ENCODE peak calls at places on chromosomes 16 and 17, in seven cellular contexts. K is colonic mucosa, T is right cardiac atrium, G is A549, J is heart left ventricle, Y is AG04450, Q is RWPE1. F is an unnamed sample.
A peak's percentile ranks its signal among the peaks of the same experiment; 100 is the strongest.

GRCh38 chr17:3976675-3977171 is 12.5 kb upstream of the ATP2A3 start:
- DNase-seq in T (peak; percentile 94), Q (no peak), J (peak; percentile 94), Y (no peak), K (peak; percentile 94), G (no peak), F (no peak)

GRCh38 chr17:59779521-59779920 is 72.1 kb downstream of the VMP1 start:
- DNase-seq in T (no peak), G (no peak), Y (no peak), Q (no peak), K (no peak), J (no peak), F (no peak)

GRCh38 chr16:77790964-77791363 is 2.6 kb downstream of the VAT1L start:
- DNase-seq in K (no peak), J (no peak), T (no peak), G (no peak), Y (no peak), Q (no peak), F (no peak)

GRCh38 chr17:61260061-61260797 is 139.4 kb upstream of the TBX2 start:
- DNase-seq in K (no peak), G (no peak), Y (no peak), Q (no peak), J (peak; percentile 35), T (no peak), F (no peak)

GRCh38 chr16:7405166-7405565 is 72.5 kb downstream of the RBFOX1 start:
- DNase-seq in J (peak; percentile 81), Q (no peak), Y (no peak), K (no peak), T (peak; percentile 68), G (peak; percentile 8), F (no peak)

GRCh38 chr16:51924744-51925143 is 622.2 kb downstream of the TOX3 start:
- DNase-seq in Y (no peak), Q (no peak), G (no peak), J (no peak), T (no peak), K (no peak), F (no peak)

GRCh38 chr17:35094902-35095301 is 24.8 kb downstream of the RAD51D start:
- DNase-seq in G (peak; percentile 72), T (no peak), K (no peak), Q (peak; percentile 66), Y (peak; percentile 60), J (no peak), F (peak; percentile 76)

GRCh38 chr17:9409026-9409425 is 166.6 kb downstream of the STX8 start:
- DNase-seq in K (no peak), Q (no peak), T (no peak), Y (no peak), G (no peak), J (no peak), F (peak; percentile 26)

GRCh38 chr16:53932975-53933374 is 229.0 kb downstream of the FTO start:
- DNase-seq in Y (no peak), J (no peak), G (no peak), T (no peak), K (no peak), Q (no peak), F (no peak)

GRCh38 chr17:47999612-48000011 is 28.7 kb downstream of the CDK5RAP3 start:
- DNase-seq in K (no peak), T (no peak), Q (peak; percentile 14), J (no peak), G (peak; percentile 26), Y (no peak), F (peak; percentile 76)

GRCh38 chr17:11293480-11293879 is 52.5 kb downstream of the SHISA6 start:
- DNase-seq in Q (no peak), Y (no peak), K (no peak), J (no peak), G (no peak), T (no peak), F (no peak)

GRCh38 chr16:1441391-1441829 is 2.9 kb downstream of the CCDC154 start:
- DNase-seq in J (no peak), Q (no peak), K (no peak), G (no peak), Y (no peak), T (no peak), F (no peak)

GRCh38 chr17:47686276-47686635 is 7.7 kb upstream of the TBKBP1 start:
- DNase-seq in K (no peak), Q (no peak), Y (no peak), T (no peak), J (no peak), G (no peak), F (no peak)

GRCh38 chr16:1433756-1434155 is 2.9 kb downstream of the PERCC1 start:
- DNase-seq in T (no peak), J (no peak), Y (no peak), G (no peak), K (no peak), Q (no peak), F (no peak)

GRCh38 chr16:70789231-70789926 is 11.6 kb downstream of the VAC14 start:
- DNase-seq in K (peak; percentile 40), G (peak; percentile 79), Q (no peak), Y (no peak), T (peak; percentile 80), J (no peak), F (no peak)

GRCh38 chr17:42023524-42024349 is 3.8 kb downstream of the NKIRAS2 start:
- DNase-seq in G (no peak), Y (no peak), Q (no peak), J (peak; percentile 47), K (peak; percentile 25), T (no peak), F (no peak)

GRCh38 chr17:77887110-77887463 is 71.4 kb upstream of the TNRC6C start:
- DNase-seq in Y (no peak), K (no peak), G (no peak), J (no peak), Q (no peak), T (no peak), F (no peak)

GRCh38 chr16:10923650-10924214 is 18.5 kb downstream of the DEXI start:
- DNase-seq in Q (no peak), K (no peak), T (peak; percentile 93), J (peak; percentile 90), Y (no peak), G (no peak), F (no peak)

GRCh38 chr17:68452724-68453290 is 4.5 kb downstream of the WIPI1 start:
- DNase-seq in Q (no peak), Y (no peak), J (no peak), K (no peak), T (no peak), G (no peak), F (no peak)

GRCh38 chr16:75810998-75811634 is 84.8 kb upstream of the CPHXL start:
- DNase-seq in T (no peak), Y (no peak), G (no peak), K (no peak), Q (no peak), J (no peak), F (no peak)

DNA sequence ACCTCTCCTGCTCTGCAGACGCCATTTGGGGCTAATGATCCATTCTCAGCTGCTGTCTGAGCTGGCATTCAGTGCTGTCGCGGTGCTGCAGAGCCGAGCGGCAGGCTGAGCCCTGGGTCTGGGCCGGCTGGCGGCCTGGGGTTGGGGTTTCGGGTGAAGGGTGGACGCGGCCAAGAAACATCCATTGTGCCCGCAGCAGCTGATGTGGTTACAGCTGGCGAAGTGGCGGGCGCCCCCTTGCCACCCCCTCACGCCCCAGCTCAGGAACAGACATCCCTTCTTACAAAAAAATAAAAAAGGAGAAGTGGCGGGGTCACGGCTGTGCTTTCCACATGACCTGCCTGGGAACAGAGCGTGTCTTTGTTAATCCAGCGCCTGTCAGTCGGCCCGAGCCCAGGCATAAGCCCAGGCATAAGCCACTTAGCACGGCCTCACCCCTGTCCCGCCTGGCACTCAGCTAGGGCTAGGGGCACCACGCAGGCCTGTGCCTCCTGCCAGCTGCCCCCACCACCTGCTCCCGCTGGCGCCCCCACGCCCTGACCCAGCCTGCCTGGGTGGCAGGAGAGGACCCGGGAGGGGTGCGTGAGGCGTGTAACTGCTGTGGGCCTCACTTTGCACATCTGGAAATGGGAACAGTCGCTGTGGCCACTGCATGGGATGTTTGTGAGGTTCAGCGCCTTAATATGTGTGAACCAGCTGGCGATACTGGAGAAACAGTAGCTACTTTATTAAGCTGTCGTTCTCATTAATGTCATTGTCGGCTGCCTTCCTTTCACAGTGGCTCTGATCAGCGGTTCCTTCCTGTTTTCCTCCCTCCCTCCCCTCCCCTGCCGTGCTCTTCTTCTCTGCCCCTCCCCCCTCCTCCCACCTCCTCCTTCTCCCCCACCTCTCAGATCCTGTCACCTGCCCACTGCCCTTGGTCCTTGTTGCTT is 197.7 kb upstream of the CIBAR2 start:
- DNase-seq in G (no peak), Q (no peak), K (no peak), T (no peak), J (peak; percentile 71), Y (no peak), F (no peak)
- H3K27ac ChIP-seq in G (no peak overlapping the region), Q (peak overlapping the region; percentile 7), K (peak overlapping the region; percentile 61), T (peak overlapping the region; percentile 2), J (peak overlapping the region; percentile 15), Y (no peak overlapping the region), F (no peak overlapping the region)

DNA sequence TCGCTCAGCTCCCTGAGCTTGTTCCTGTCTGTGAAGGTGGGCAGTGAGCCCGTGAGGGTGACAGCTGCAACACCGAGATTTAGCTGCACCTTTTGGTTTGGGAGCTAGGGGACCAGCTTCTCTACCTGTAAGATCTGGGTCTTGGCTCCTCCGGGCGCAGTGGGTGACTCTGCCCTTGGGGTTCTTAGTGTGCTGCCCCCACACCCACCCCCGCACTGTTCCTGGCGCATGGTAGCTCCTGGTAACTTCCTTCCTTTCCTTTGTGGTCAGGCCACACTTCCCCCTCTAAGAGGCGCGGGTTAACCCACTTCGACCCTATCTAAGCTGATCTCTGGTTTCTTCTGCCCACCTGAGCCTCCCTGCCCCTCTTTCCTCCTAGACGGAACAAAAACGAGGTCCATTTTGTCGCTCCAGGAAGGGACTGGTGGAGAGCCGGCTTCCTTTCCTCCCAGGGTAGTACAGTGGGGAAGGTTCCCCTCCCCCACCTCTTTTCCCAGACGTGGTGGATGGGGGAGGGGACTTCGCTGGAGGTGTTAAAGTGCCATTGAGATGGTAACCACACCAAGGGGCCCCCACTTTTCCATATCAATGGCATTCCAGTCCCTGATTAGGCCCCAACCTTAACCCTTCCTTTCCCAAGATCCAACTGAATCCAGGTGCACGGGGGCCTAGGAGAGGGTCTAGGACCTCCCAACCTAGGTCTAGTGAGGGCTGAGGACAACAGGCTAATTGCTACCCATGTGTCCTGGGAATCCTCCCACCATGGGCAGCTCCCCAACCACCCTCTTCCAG is 4.6 kb upstream of the CLDN9 start:
- DNase-seq in Y (no peak), K (no peak), Q (no peak), T (no peak), G (no peak), J (no peak), F (no peak)
- H3K27ac ChIP-seq in Y (no peak overlapping the region), K (peak overlapping the region; percentile 86), Q (no peak overlapping the region), T (no peak overlapping the region), G (no peak overlapping the region), J (no peak overlapping the region), F (no peak overlapping the region)

DNA sequence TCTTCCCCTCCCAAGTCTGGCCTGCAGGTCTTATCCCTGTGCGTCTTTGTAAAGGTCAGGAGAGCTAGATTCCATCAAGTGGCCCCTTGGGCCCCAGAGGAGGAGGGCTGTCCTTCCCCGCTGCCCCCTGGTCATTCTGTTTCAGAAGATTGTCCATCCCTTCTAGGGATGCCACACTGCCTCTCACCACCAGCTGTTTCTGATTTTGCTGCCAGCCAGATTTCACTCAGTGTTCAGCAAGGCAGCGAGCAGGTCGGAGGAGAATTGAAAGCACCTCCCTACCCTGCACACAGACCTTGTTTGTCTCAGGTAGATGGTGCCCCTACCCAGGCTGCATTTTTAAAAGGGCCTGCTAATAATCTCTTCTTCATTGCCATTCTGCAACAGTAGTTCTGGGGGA is 21.7 kb upstream of the NAT9 start:
- DNase-seq in K (no peak), T (no peak), G (no peak), J (no peak), Q (no peak), Y (no peak), F (no peak)
- H3K27ac ChIP-seq in K (no peak overlapping the region), T (no peak overlapping the region), G (no peak overlapping the region), J (no peak overlapping the region), Q (no peak overlapping the region), Y (no peak overlapping the region), F (no peak overlapping the region)

GRCh38 chr16:87490091-87490798 is 2.6 kb downstream of the ZCCHC14 start:
- DNase-seq in T (no peak), J (no peak), Q (no peak), G (no peak), K (no peak), Y (no peak), F (no peak)
- H3K27ac ChIP-seq in T (peak overlapping the region; percentile 38), J (peak overlapping the region; percentile 22), Q (peak overlapping the region; percentile 88), G (no peak overlapping the region), K (no peak overlapping the region), Y (no peak overlapping the region), F (no peak overlapping the region)

F was measured in epithelial cell of prostate.